ENCODE peak calls at places on chromosomes 1 and 21, in six cellular contexts. M is GM12878, U is HCT116, B is SK-N-SH, G is HepG2, W is H1. F is an unnamed sample.

GRCh38 chr1:223329664-223330420 is 34.1 kb downstream of the SUSD4 start:
- DNase-seq in M (no peak), W (no peak), B (no peak), U (no peak), G (no peak), F (no peak)

GRCh38 chr1:157893681-157894080 is 52.1 kb upstream of the CD5L start:
- DNase-seq in M (no peak), W (no peak), U (no peak), G (no peak), B (no peak), F (no peak)

GRCh38 chr1:6500446-6501406 is 9.3 kb upstream of the PLEKHG5 start:
- DNase-seq in U (no peak), W (no peak), B (peak), M (no peak), G (no peak), F (no peak)

GRCh38 chr1:43425045-43425444 is 28.7 kb downstream of the HYI start:
- DNase-seq in G (no peak), W (no peak), U (no peak), B (no peak), M (no peak), F (no peak)

GRCh38 chr1:114458208-114458777 is 52.7 kb downstream of the TRIM33 start:
- DNase-seq in U (no peak), G (peak), W (no peak), M (no peak), B (no peak), F (no peak)

GRCh38 chr1:3273447-3273846 is 181.0 kb upstream of the ARHGEF16 start:
- DNase-seq in W (no peak), M (no peak), B (no peak), G (no peak), U (no peak), F (no peak)

GRCh38 chr1:39047374-39048229 is 21.5 kb downstream of the NDUFS5 start:
- DNase-seq in G (peak), U (no peak), M (peak), W (no peak), B (no peak), F (no peak)

GRCh38 chr1:186802388-186802787 is 26.4 kb upstream of the PLA2G4A start:
- DNase-seq in M (no peak), G (no peak), W (no peak), U (no peak), B (no peak), F (no peak)

GRCh38 chr1:228471154-228471761 is 15.9 kb upstream of the RNF187 start:
- DNase-seq in G (no peak), M (no peak), B (no peak), W (no peak), U (no peak), F (no peak)

GRCh38 chr1:26786437-26787380 is 1.0 kb upstream of the PIGV start:
- DNase-seq in W (peak), G (peak), B (peak), M (no peak), U (no peak), F (peak)

GRCh38 chr1:4027492-4028138 is 127.5 kb upstream of the C1orf174 start:
- DNase-seq in M (peak), W (no peak), B (no peak), U (no peak), G (no peak), F (no peak)

GRCh38 chr1:211648980-211649934 is 26.2 kb downstream of the NEK2 start:
- DNase-seq in W (peak), U (no peak), B (peak), G (peak), M (no peak), F (no peak)

GRCh38 chr1:160814856-160815255 is 18.9 kb downstream of the LY9 start:
- DNase-seq in U (no peak), M (no peak), W (no peak), G (no peak), B (no peak), F (no peak)

GRCh38 chr1:168234846-168235547 is 9.2 kb downstream of the SFT2D2 start:
- DNase-seq in B (peak), U (peak), W (no peak), G (peak), M (no peak), F (peak)

GRCh38 chr1:108049083-108049819 is 84.3 kb upstream of the VAV3 start:
- DNase-seq in G (no peak), W (peak), M (no peak), B (peak), U (no peak), F (peak)

GRCh38 chr1:111202707-111203623 is 2.5 kb upstream of the DENND2D start:
- DNase-seq in W (no peak), M (no peak), U (no peak), B (peak), G (peak), F (no peak)

GRCh38 chr1:246067432-246068021 is 439.6 kb downstream of the SMYD3 start:
- DNase-seq in U (no peak), M (no peak), G (no peak), B (no peak), W (no peak), F (no peak)

GRCh38 chr1:203306970-203307541 is 1.7 kb downstream of the BTG2 start:
- DNase-seq in W (peak), G (no peak), B (no peak), M (no peak), U (no peak), F (no peak)

GRCh38 chr1:49526672-49527071 is 497.1 kb downstream of the AGBL4 start:
- DNase-seq in W (no peak), U (no peak), G (no peak), M (no peak), B (peak), F (no peak)

GRCh38 chr1:44239337-44239960 is 26.2 kb downstream of the DMAP1 start:
- DNase-seq in G (peak), M (no peak), W (peak), U (no peak), B (peak), F (no peak)

GRCh38 chr1:15089244-15089992 is 64.1 kb upstream of the TMEM51 start:
- DNase-seq in B (no peak), W (no peak), U (no peak), G (no peak), M (no peak), F (peak)

GRCh38 chr1:212712451-212713303 is 13.0 kb upstream of the BATF3 start:
- DNase-seq in W (no peak), G (no peak), M (no peak), U (no peak), B (no peak), F (no peak)

GRCh38 chr1:7505871-7506676 is 265.0 kb upstream of the VAMP3 start:
- DNase-seq in M (no peak), B (no peak), G (no peak), W (no peak), U (no peak), F (no peak)

GRCh38 chr1:149884433-149885363 is 14.7 kb upstream of the BOLA1 start:
- DNase-seq in B (no peak), U (peak), G (no peak), W (no peak), M (peak), F (no peak)

GRCh38 chr1:65773391-65773790 is 19.3 kb upstream of the PDE4B start:
- DNase-seq in W (no peak), B (no peak), G (no peak), M (no peak), U (no peak), F (no peak)

GRCh38 chr1:201766117-201766863 is 62.7 kb upstream of the IPO9 start:
- DNase-seq in M (no peak), W (no peak), G (no peak), U (no peak), B (no peak), F (peak)

GRCh38 chr1:41681331-41682136 is 197.1 kb upstream of the EDN2 start:
- DNase-seq in M (no peak), B (no peak), G (no peak), U (no peak), W (no peak), F (no peak)

GRCh38 chr1:81804320-81804719 is 3.6 kb downstream of the ADGRL2 start:
- DNase-seq in M (no peak), G (no peak), B (no peak), U (no peak), W (no peak), F (no peak)

DNA sequence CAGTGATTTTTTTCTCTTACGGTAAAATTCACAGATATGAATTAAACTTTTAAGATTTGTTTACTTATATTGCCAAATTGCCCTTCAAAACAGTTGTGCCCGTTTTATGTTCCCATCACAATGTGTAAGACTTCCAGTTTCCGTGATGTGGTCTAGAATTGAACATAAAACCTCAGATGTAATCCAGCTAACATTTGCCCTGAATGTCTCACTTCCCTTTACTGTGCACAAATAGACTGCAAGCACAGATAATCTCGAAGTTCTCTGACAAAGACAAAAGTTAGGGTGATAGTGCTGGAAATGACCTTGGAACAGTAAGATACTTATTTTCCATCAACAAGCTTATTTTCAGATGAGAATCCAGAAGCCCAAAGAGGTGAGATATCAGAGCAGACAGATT is 177.5 kb downstream of the ZZZ3 start:
- DNase-seq in G (no peak), W (no peak), B (no peak), U (no peak), M (no peak), F (no peak)
- TF ChIP-seq JUND in G (no peak), W (no peak), B (no peak), U (no peak), M (no peak), F (no peak)

DNA sequence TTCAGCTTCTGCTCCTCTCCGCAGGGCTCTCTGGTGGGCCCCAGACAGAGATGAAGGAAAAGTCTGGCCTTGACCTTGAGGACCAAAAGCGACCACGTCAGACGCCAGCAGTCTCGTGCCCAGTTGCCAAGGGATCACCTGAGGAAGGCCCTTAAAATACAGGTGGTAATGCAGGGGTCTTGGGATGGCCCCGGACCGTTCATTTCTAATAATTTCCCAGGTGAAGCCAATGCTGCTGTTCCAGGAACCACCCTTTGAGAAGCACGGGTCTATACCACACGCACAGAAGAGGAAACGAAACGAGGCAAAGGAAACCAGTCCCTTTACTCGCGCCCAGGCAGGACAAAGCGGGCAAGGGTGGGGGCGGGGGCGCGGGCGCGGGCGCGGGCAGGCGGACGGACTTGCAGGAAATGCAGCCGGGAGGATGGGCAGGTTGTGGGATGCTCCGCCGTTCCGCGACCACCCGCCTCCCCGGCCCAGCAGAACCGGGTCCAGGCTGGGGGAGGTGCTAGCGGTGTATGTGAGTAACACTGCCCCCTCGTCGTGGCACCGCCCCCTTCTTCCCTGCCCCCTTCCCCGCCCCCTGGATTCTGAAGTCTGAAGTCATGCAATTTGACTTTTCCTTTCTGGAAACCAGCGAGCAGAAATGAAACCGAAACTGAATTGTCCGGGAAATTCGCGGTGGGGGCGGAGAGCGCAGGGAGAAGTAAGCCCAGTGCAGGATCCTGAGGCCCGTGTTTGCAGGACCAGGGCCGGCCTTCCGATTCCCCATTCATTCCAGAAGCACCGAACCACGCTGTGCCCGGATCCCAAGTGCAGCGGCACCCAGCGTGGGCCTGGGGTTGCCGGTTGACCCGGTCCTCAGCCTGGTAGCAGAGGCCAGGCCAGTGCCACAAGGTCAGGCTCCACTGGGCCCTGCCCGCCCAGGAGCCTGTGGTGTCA is 5.8 kb upstream of the MX1 start:
- DNase-seq in M (peak), W (peak), G (peak), B (peak), U (peak), F (peak)
- TF ChIP-seq JUND in M (no peak), W (peak), G (no peak), B (no peak), U (no peak), F (no peak)

DNA sequence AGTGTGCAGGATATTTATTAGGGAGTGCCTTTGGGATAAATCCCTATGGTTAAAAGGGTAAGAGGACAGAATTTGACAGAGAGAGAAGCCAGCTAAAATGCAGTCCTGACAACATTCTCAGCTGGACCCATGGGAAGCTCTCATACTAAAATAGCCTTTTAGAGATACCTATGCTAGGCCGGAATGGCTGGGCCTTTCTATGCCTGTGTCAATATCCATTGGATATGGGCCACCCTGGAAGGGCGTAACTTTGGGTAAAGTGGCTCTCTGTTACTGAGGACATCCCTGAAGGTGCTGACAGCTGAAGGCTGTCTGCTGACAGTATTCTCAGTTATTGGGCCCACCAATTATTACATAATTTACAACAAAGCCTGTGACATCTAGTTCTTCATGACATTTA is 613.0 kb upstream of the B3GALT2 start:
- DNase-seq in U (no peak), W (no peak), B (no peak), M (no peak), G (no peak), F (no peak)
- TF ChIP-seq JUND in U (no peak), W (no peak), B (no peak), M (no peak), G (no peak), F (no peak)

GRCh38 chr1:109271458-109271857 is 11.5 kb downstream of the PSRC1 start:
- DNase-seq in G (no peak), B (no peak), U (no peak), W (no peak), M (no peak), F (no peak)
- TF ChIP-seq JUND in G (no peak), B (no peak), U (no peak), W (no peak), M (no peak), F (no peak)

GRCh38 chr1:218353656-218354055 is 8.5 kb downstream of the TGFB2 start:
- DNase-seq in W (no peak), U (no peak), G (no peak), M (no peak), B (no peak), F (no peak)

GRCh38 chr1:218350022-218350525 is 4.9 kb downstream of the TGFB2 start:
- DNase-seq in M (no peak), B (no peak), G (no peak), W (peak), U (no peak), F (no peak)

GRCh38 chr1:218349365-218350021 is 4.4 kb downstream of the TGFB2 start:
- DNase-seq in B (no peak), G (no peak), U (no peak), W (no peak), M (no peak), F (no peak)

GRCh38 chr1:218350909-218351616 is 5.9 kb downstream of the TGFB2 start:
- DNase-seq in W (no peak), M (no peak), U (no peak), G (no peak), B (no peak), F (no peak)

DNA sequence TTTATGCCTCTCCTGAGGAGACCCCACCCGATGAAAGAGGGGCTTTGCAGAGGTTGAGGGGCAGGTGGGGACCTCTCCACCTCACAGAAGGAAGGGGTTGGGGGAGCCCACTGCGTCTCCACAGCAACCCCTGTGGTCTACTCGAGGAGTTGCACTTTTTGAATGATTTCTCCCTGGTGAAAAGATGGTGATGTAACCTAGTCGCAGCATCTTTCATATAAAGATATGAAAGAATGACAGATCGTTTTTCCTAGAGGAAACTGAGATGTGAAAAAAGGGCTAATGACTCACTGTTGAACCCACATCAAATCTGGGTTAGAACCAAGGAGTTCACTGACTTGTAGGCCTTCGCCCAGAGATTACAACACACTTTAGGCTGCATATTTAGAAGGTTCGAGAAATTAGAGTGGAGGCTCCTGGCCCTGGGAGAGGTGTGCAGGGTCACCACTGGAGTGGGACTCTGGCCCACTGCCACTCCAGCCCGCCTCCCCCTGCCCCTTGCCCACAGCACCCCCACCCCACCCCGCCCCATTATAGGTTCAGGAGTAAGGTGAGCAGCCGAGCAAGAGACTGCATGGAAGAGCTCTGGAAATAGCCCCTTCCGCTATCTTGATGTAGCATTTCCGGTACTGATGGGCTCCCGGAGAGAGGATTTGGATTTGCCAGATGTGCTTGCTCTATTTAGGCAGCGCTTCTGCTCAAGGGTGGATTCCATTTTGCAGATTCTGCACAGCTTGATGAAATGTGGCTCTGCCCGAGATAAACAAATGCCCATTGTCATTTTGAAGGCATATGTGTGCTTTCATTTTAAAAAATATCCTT is 6.7 kb downstream of the TGFB2 start:
- DNase-seq in B (peak), U (no peak), M (no peak), G (no peak), W (peak), F (no peak)
- TF ChIP-seq JUND in B (no peak), U (no peak), M (no peak), G (no peak), W (no peak), F (no peak)

DNA sequence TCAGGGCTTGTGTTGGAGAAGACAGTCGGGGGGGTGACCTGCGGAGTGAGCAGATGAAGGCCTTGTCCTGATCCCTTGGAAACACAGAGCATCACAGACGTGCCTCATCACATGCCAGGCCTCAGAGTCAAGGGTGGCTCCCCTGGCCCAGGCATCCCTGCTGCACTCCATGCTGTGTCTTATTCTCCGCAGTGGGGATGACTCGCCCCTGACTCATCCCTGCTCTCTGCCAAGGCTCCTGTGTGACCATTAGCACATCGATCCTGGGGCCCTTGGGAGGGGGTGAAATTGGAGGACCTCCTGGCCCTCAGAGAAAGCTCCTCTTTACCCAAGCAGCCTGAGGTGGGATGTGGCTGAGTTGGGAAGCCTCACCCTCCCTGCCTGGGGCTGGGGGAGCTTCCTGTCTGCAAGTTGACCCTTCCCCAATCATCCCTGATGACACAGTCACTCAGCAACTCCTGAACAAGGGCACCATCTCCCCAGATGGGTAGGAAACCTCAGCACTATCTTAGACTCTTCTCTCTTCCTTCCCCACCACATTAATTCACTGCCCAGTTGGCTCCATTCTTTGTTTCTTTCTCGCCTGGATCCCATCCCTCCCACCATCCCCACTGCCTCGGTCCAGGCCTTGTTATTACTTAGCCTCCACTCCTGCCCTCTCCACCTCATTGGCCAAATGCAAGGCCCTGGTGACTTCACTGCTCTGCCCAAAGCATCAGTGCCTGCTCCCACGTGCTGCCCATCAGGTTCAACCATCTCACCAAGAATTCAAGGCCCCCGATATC is 74.6 kb downstream of the CAMK2N1 start:
- DNase-seq in G (no peak), M (no peak), B (no peak), W (no peak), U (peak), F (no peak)
- TF ChIP-seq JUND in G (no peak), M (no peak), B (peak), W (peak), U (peak), F (no peak)

GRCh38 chr1:53107570-53108322 is 34.7 kb downstream of the SLC1A7 start:
- DNase-seq in W (no peak), M (no peak), B (no peak), G (peak), U (no peak), F (peak)
- TF ChIP-seq JUND in W (no peak), M (no peak), B (no peak), G (no peak), U (no peak), F (no peak)

F was measured in T47D.